ENCODE peak calls at places on chromosomes 6 and 20, in seven cellular contexts. M is HCT116, O is A549, S is stomach, J is breast epithelium, D is lower leg skin, N is HepG2. G is an unnamed sample.

GRCh38 chr6:20900396-20901160 is 366.3 kb downstream of the CDKAL1 start:
- DNase-seq in D (no peak), N (no peak), S (no peak), J (no peak), M (no peak), O (no peak), G (no peak)

GRCh38 chr20:35954907-35955251 is 577 bp upstream of the SCAND1 start:
- DNase-seq in N (peak), M (no peak), S (no peak), J (no peak), O (no peak), D (no peak), G (no peak)

GRCh38 chr6:129895692-129896091 is 34.6 kb upstream of the TMEM244 start:
- DNase-seq in N (no peak), M (no peak), O (no peak), J (no peak), D (no peak), S (no peak), G (no peak)

GRCh38 chr6:35024601-35025054 is 116.5 kb downstream of the TCP11 start:
- DNase-seq in O (peak), S (peak), M (peak), J (no peak), N (peak), D (no peak), G (no peak)

GRCh38 chr6:6916598-6916997 is 191.2 kb upstream of the RREB1 start:
- DNase-seq in D (no peak), N (no peak), M (no peak), J (no peak), O (no peak), S (no peak), G (no peak)

GRCh38 chr20:46350201-46350985 is 42.1 kb upstream of the CDH22 start:
- DNase-seq in N (no peak), D (no peak), S (no peak), J (no peak), M (no peak), O (peak), G (no peak)

GRCh38 chr6:135475292-135475886 is 22.2 kb downstream of the AHI1 start:
- DNase-seq in O (no peak), M (no peak), N (no peak), J (no peak), D (no peak), S (no peak), G (no peak)

GRCh38 chr6:151475653-151476523 is 17.9 kb upstream of the CCDC170 start:
- DNase-seq in J (no peak), S (peak), O (peak), M (peak), N (peak), D (peak), G (no peak)

GRCh38 chr20:4011226-4011975 is 4.0 kb downstream of the RNF24 start:
- DNase-seq in O (no peak), N (no peak), D (no peak), S (no peak), J (no peak), M (no peak), G (no peak)

GRCh38 chr20:2335096-2335495 is 39.3 kb downstream of the TGM3 start:
- DNase-seq in N (no peak), D (no peak), J (peak), S (no peak), O (no peak), M (no peak), G (no peak)

GRCh38 chr6:63635165-63635562 is 438 bp upstream of the PHF3 start:
- DNase-seq in N (no peak), S (no peak), O (no peak), D (no peak), M (no peak), J (no peak), G (no peak)

GRCh38 chr6:107102414-107102805 is 12.9 kb downstream of the BEND3 start:
- DNase-seq in D (no peak), O (no peak), J (no peak), S (no peak), M (no peak), N (no peak), G (no peak)

GRCh38 chr6:130252527-130253237 is 29.9 kb upstream of the SAMD3 start:
- DNase-seq in D (no peak), O (no peak), M (no peak), S (no peak), N (no peak), J (no peak), G (no peak)

GRCh38 chr6:81075974-81076373 is 676.5 kb downstream of the TENT5A start:
- DNase-seq in J (no peak), M (peak), N (peak), D (no peak), S (no peak), O (no peak), G (no peak)

GRCh38 chr20:57754190-57754589 is 44.4 kb upstream of the PMEPA1 start:
- DNase-seq in O (no peak), M (no peak), N (no peak), J (no peak), D (no peak), S (no peak), G (no peak)

GRCh38 chr6:151374024-151374423 is 17.3 kb downstream of the ZBTB2 start:
- DNase-seq in N (peak), S (no peak), M (no peak), D (no peak), J (no peak), O (no peak), G (peak)

GRCh38 chr6:41624621-41625365 is 13.5 kb upstream of the MDFI start:
- DNase-seq in D (no peak), N (no peak), S (no peak), M (no peak), J (no peak), O (no peak), G (no peak)

GRCh38 chr6:148559848-148560433 is 186.9 kb upstream of the UST start:
- DNase-seq in J (peak), O (peak), D (no peak), N (peak), S (peak), M (peak), G (peak)

GRCh38 chr6:26445934-26446667 is 5.8 kb downstream of the BTN3A3 start:
- DNase-seq in N (no peak), M (no peak), J (no peak), S (no peak), O (no peak), D (no peak), G (no peak)

GRCh38 chr6:2147737-2148448 is 97.5 kb downstream of the GMDS start:
- DNase-seq in D (no peak), M (no peak), S (no peak), J (no peak), N (no peak), O (no peak), G (no peak)
- TF ChIP-seq CTCF in D (no peak), M (no peak), S (no peak), J (no peak), N (no peak), O (no peak), G (no peak)

GRCh38 chr20:10675456-10675848 is 1.7 kb upstream of the JAG1 start:
- DNase-seq in N (no peak), J (no peak), S (no peak), D (no peak), O (no peak), M (no peak), G (no peak)

GRCh38 chr20:10673176-10673830 is 496 bp downstream of the JAG1 start:
- DNase-seq in O (no peak), N (no peak), J (no peak), D (no peak), S (peak), M (no peak), G (peak)

GRCh38 chr20:10672579-10673127 is 1.1 kb downstream of the JAG1 start:
- DNase-seq in S (peak), O (no peak), D (no peak), N (peak), M (no peak), J (no peak), G (peak)

GRCh38 chr20:10674684-10675455 is 1.1 kb upstream of the JAG1 start:
- DNase-seq in D (no peak), M (peak), J (peak), O (peak), S (peak), N (peak), G (peak)

GRCh38 chr20:10673831-10674683 is at the start of gene JAG1:
- DNase-seq in D (peak), M (peak), N (peak), J (peak), S (peak), O (peak), G (peak)
- TF ChIP-seq POLR2A in D (no peak), M (peak), N (peak), J (peak), S (peak), O (peak), G (peak)

DNA sequence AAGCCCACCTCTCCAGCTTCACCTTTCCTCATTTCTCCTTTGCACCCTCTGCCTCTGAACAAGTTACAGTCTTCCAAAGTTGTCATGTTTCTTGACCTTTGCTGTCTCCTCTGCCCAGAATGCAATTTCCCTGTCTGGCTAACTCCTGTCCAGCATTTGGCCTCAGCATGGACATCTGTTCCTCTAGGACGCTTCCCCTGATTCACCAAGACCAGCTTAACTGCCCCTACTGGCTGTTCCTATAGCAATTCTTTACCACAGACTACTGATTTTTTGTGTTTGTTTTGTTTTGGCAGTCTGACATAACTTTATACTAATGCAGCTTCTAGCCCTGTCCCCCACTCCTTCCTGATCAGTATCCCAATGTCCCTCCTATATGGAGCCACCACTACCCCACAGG is 13.4 kb downstream of the GNL1 start:
- DNase-seq in S (no peak), M (no peak), O (no peak), N (no peak), J (no peak), D (no peak), G (no peak)
- TF ChIP-seq CTCF in S (no peak), M (no peak), O (no peak), N (no peak), J (no peak), D (no peak), G (no peak)

DNA sequence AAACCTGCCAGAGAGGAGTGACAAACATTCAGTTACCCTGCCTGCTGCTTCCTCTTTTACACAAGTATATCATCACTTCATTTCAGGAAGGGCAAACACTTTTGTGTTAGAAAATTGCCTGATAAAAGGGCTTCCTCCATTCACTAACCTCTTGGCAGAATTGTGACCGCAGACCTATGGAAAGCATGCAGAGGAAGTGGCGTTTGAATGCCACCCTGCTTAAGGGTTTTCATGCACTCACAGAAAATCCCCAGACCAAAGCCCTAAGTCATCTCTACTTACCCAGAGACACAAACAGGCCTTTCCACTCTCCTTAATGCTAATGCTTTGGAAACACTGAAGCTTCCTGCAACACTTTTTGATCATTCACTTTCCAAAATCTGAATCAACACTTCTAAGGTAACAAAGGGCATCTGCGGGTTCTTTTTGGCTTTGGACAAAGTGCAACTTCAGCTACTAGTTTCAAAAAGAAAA is 22.1 kb upstream of the RALGAPA2 start:
- DNase-seq in J (no peak), D (peak), N (no peak), O (no peak), M (no peak), S (no peak), G (no peak)
- TF ChIP-seq POLR2A in J (no peak), D (no peak), N (no peak), O (no peak), M (no peak), S (no peak), G (no peak)

DNA sequence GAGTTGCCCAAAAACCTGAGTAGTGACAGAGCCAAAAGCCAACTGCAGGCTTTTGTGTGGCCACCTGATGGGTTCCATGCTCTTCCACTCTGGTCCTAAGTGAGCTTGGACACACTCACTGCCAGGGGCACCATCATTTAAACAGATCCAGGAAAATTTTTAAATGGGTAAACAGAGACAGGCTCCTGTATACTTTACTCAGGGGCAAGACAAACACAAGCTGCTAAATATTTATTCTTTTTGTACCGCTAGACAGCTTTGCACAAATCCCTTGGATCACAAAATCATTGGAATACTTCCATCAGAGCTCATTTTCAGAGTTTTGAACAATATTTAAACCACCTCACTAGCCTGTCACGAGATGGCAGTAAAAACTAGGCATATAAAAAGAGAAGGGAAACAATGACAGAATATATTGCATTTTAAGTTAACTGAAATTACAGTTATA is 31.4 kb downstream of the GCLC start:
- DNase-seq in J (no peak), S (no peak), D (no peak), M (no peak), O (no peak), N (peak), G (no peak)
- TF ChIP-seq CTCF in J (no peak), S (no peak), D (no peak), M (no peak), O (no peak), N (peak), G (peak)

G was measured in right lobe of liver.